ENCODE peak calls at places on chromosomes 12 and 14, in seven cellular contexts. One of them, this sample, is unnamed.

GRCh38 chr14:65446159-65446558 is 33.6 kb downstream of the FUT8 start:
- DNase-seq in GM20000: no peak
- DNase-seq in heart left ventricle: no peak
- DNase-seq in uterus: no peak
- DNase-seq in occipital lobe: no peak
- DNase-seq in kidney tubule cell: no peak
- DNase-seq in GM23338: no peak
- DNase-seq in this sample: no peak

GRCh38 chr14:68815288-68816182 is 22.7 kb upstream of the ZFP36L1 start:
- DNase-seq in GM20000: peak; percentile 28
- DNase-seq in heart left ventricle: no peak
- DNase-seq in uterus: no peak
- DNase-seq in occipital lobe: no peak
- DNase-seq in kidney tubule cell: peak; percentile 35
- DNase-seq in GM23338: no peak
- DNase-seq in this sample: no peak

GRCh38 chr12:27142102-27142721 is 59.8 kb upstream of the C12orf71 start:
- DNase-seq in GM20000: peak; percentile 45
- DNase-seq in heart left ventricle: peak; percentile 61
- DNase-seq in uterus: peak; percentile 30
- DNase-seq in occipital lobe: peak; percentile 23
- DNase-seq in kidney tubule cell: peak; percentile 76
- DNase-seq in GM23338: peak; percentile 88
- DNase-seq in this sample: peak; percentile 85

GRCh38 chr14:94644102-94644535 is 31.9 kb downstream of the SERPINA3 start:
- DNase-seq in GM20000: no peak
- DNase-seq in heart left ventricle: no peak
- DNase-seq in uterus: no peak
- DNase-seq in occipital lobe: no peak
- DNase-seq in kidney tubule cell: no peak
- DNase-seq in GM23338: no peak
- DNase-seq in this sample: no peak

GRCh38 chr14:100474176-100474575 is 113.0 kb downstream of the BEGAIN start:
- DNase-seq in GM20000: no peak
- DNase-seq in heart left ventricle: no peak
- DNase-seq in uterus: no peak
- DNase-seq in occipital lobe: no peak
- DNase-seq in kidney tubule cell: no peak
- DNase-seq in GM23338: no peak
- DNase-seq in this sample: no peak

GRCh38 chr12:118188690-118189371 is 52.9 kb downstream of the PEBP1 start:
- DNase-seq in GM20000: no peak
- DNase-seq in heart left ventricle: peak; percentile 40
- DNase-seq in uterus: peak; percentile 60
- DNase-seq in occipital lobe: peak; percentile 24
- DNase-seq in kidney tubule cell: peak; percentile 24
- DNase-seq in GM23338: peak; percentile 22
- DNase-seq in this sample: no peak

GRCh38 chr14:96267336-96267735 is 11.3 kb downstream of the BDKRB1 start:
- DNase-seq in GM20000: no peak
- DNase-seq in heart left ventricle: no peak
- DNase-seq in uterus: peak; percentile 38
- DNase-seq in occipital lobe: no peak
- DNase-seq in kidney tubule cell: peak; percentile 44
- DNase-seq in GM23338: no peak
- DNase-seq in this sample: peak; percentile 93

GRCh38 chr12:54337280-54337842 is 12.4 kb downstream of the COPZ1 start:
- DNase-seq in GM20000: no peak
- DNase-seq in heart left ventricle: no peak
- DNase-seq in uterus: no peak
- DNase-seq in occipital lobe: no peak
- DNase-seq in kidney tubule cell: no peak
- DNase-seq in GM23338: no peak
- DNase-seq in this sample: no peak

GRCh38 chr12:64180951-64181350 is 41.1 kb downstream of the KICS2 start:
- DNase-seq in GM20000: no peak
- DNase-seq in heart left ventricle: no peak
- DNase-seq in uterus: no peak
- DNase-seq in occipital lobe: no peak
- DNase-seq in kidney tubule cell: peak; percentile 90
- DNase-seq in GM23338: no peak
- DNase-seq in this sample: peak; percentile 23

GRCh38 chr12:27969901-27970390 is 2.6 kb downstream of the PTHLH start:
- DNase-seq in GM20000: peak; percentile 80
- DNase-seq in heart left ventricle: peak; percentile 45
- DNase-seq in uterus: peak; percentile 40
- DNase-seq in occipital lobe: peak; percentile 10
- DNase-seq in kidney tubule cell: peak; percentile 82
- DNase-seq in GM23338: peak; percentile 87
- DNase-seq in this sample: peak; percentile 64

GRCh38 chr12:84756961-84757360 is 155.6 kb downstream of the SLC6A15 start:
- DNase-seq in GM20000: no peak
- DNase-seq in heart left ventricle: no peak
- DNase-seq in uterus: no peak
- DNase-seq in occipital lobe: no peak
- DNase-seq in kidney tubule cell: no peak
- DNase-seq in GM23338: no peak
- DNase-seq in this sample: no peak

GRCh38 chr14:78164226-78164853 is 5.8 kb upstream of the NRXN3 start:
- DNase-seq in GM20000: peak; percentile 25
- DNase-seq in heart left ventricle: no peak
- DNase-seq in uterus: no peak
- DNase-seq in occipital lobe: no peak
- DNase-seq in kidney tubule cell: peak; percentile 48
- DNase-seq in GM23338: peak; percentile 90
- DNase-seq in this sample: peak; percentile 21

GRCh38 chr12:65822732-65823480 is 1.4 kb upstream of the HMGA2 start:
- DNase-seq in GM20000: peak; percentile 49
- DNase-seq in heart left ventricle: no peak
- DNase-seq in uterus: no peak
- DNase-seq in occipital lobe: no peak
- DNase-seq in kidney tubule cell: peak; percentile 84
- DNase-seq in GM23338: peak; percentile 89
- DNase-seq in this sample: peak; percentile 8

GRCh38 chr12:65525501-65526141 is 247.1 kb downstream of the MSRB3 start:
- DNase-seq in GM20000: no peak
- DNase-seq in heart left ventricle: no peak
- DNase-seq in uterus: no peak
- DNase-seq in occipital lobe: no peak
- DNase-seq in kidney tubule cell: peak; percentile 86
- DNase-seq in GM23338: no peak
- DNase-seq in this sample: no peak

GRCh38 chr14:105899657-105900397 is 373.4 kb downstream of the TMEM121 start:
- DNase-seq in GM20000: no peak
- DNase-seq in heart left ventricle: peak; percentile 18
- DNase-seq in uterus: no peak
- DNase-seq in occipital lobe: no peak
- DNase-seq in kidney tubule cell: no peak
- DNase-seq in GM23338: no peak
- DNase-seq in this sample: no peak

GRCh38 chr12:106020736-106021135 is 118.0 kb downstream of the NUAK1 start:
- DNase-seq in GM20000: no peak
- DNase-seq in heart left ventricle: no peak
- DNase-seq in uterus: no peak
- DNase-seq in occipital lobe: no peak
- DNase-seq in kidney tubule cell: no peak
- DNase-seq in GM23338: no peak
- DNase-seq in this sample: no peak

GRCh38 chr14:33932526-33933292 is 18.2 kb downstream of the EGLN3 start:
- DNase-seq in GM20000: no peak
- DNase-seq in heart left ventricle: peak; percentile 61
- DNase-seq in uterus: no peak
- DNase-seq in occipital lobe: no peak
- DNase-seq in kidney tubule cell: no peak
- DNase-seq in GM23338: no peak
- DNase-seq in this sample: no peak

GRCh38 chr14:29461131-29461530 is 466.5 kb downstream of the PRKD1 start:
- DNase-seq in GM20000: no peak
- DNase-seq in heart left ventricle: no peak
- DNase-seq in uterus: no peak
- DNase-seq in occipital lobe: no peak
- DNase-seq in kidney tubule cell: no peak
- DNase-seq in GM23338: no peak
- DNase-seq in this sample: no peak

GRCh38 chr14:77316872-77317271 is 3.8 kb downstream of the POMT2 start:
- DNase-seq in GM20000: no peak
- DNase-seq in heart left ventricle: no peak
- DNase-seq in uterus: no peak
- DNase-seq in occipital lobe: no peak
- DNase-seq in kidney tubule cell: no peak
- DNase-seq in GM23338: no peak
- DNase-seq in this sample: no peak

This sample was measured in HTR-8/SVneo.